ENCODE peak calls at places on chromosome 9, in five cellular contexts. I, V, Z, C and Y are unnamed samples.
A peak's percentile ranks its signal among the peaks of the same experiment; 100 is the strongest.

GRCh38 chr9:114694719-114695269 is 12.8 kb upstream of the TEX48 start:
- DNase-seq in I (no peak), V (no peak), Z (no peak), C (peak; percentile 41), Y (no peak)

GRCh38 chr9:70159630-70160029 is 99.1 kb upstream of the SMC5 start:
- DNase-seq in C (no peak), V (no peak), I (no peak), Z (no peak), Y (no peak)

GRCh38 chr9:109248133-109248581 is 72.7 kb downstream of the EPB41L4B start:
- DNase-seq in C (no peak), Z (no peak), I (no peak), V (no peak), Y (no peak)

GRCh38 chr9:649128-650074 is 192.1 kb upstream of the DMRT1 start:
- DNase-seq in Z (no peak), C (no peak), V (no peak), I (no peak), Y (no peak)

GRCh38 chr9:26012797-26013594 is 334.8 kb upstream of the TUSC1 start:
- DNase-seq in C (no peak), I (no peak), V (no peak), Z (no peak), Y (no peak)

GRCh38 chr9:102354041-102354440 is 615.6 kb upstream of the GRIN3A start:
- DNase-seq in Z (no peak), C (no peak), V (no peak), I (no peak), Y (no peak)

GRCh38 chr9:114112325-114112724 is 13.2 kb upstream of the KIF12 start:
- DNase-seq in I (no peak), C (no peak), V (no peak), Z (no peak), Y (no peak)

GRCh38 chr9:130043654-130044623 is 950 bp upstream of the FNBP1 start:
- DNase-seq in Z (no peak), I (no peak), C (no peak), V (no peak), Y (peak; percentile 19)

GRCh38 chr9:27022920-27023319 is 17.4 kb upstream of the LRRC19 start:
- DNase-seq in C (no peak), I (no peak), Z (no peak), V (no peak), Y (no peak)

GRCh38 chr9:10026585-10026984 is 586.2 kb downstream of the PTPRD start:
- DNase-seq in C (no peak), V (no peak), I (no peak), Z (no peak), Y (no peak)

GRCh38 chr9:130825051-130825651 is 9.9 kb upstream of the ABL1 start:
- DNase-seq in V (peak; percentile 26), Z (no peak), C (no peak), I (no peak), Y (no peak)

GRCh38 chr9:29691758-29692407 is 2118.6 kb upstream of the C9orf72 start:
- DNase-seq in C (no peak), V (peak; percentile 3), I (peak; percentile 48), Z (no peak), Y (peak; percentile 53)

GRCh38 chr9:96464426-96464825 is 14.5 kb downstream of the HABP4 start:
- DNase-seq in I (no peak), C (no peak), V (no peak), Z (no peak), Y (no peak)

GRCh38 chr9:117273612-117274011 is 141.2 kb downstream of the ASTN2 start:
- DNase-seq in V (no peak), I (no peak), Z (no peak), C (no peak), Y (no peak)

GRCh38 chr9:70205366-70206020 is 53.3 kb upstream of the SMC5 start:
- DNase-seq in Z (no peak), I (no peak), V (no peak), C (no peak), Y (no peak)

GRCh38 chr9:114505187-114506081 is at the start of gene WHRN:
- DNase-seq in V (peak; percentile 94), I (peak; percentile 90), Z (peak; percentile 69), C (peak; percentile 93), Y (peak; percentile 97)

GRCh38 chr9:74742792-74743389 is 144.8 kb downstream of the TRPM6 start:
- DNase-seq in I (peak; percentile 33), Z (no peak), V (peak; percentile 54), C (no peak), Y (peak; percentile 36)

GRCh38 chr9:34566972-34567371 is 22.6 kb downstream of the CNTFR start:
- DNase-seq in C (no peak), I (no peak), V (no peak), Z (no peak), Y (no peak)

GRCh38 chr9:111516061-111516465 is 8.9 kb upstream of the ZNF483 start:
- DNase-seq in I (peak; percentile 12), V (no peak), C (no peak), Z (no peak), Y (no peak)

GRCh38 chr9:114273461-114273881 is 49.4 kb upstream of the ORM1 start:
- DNase-seq in Z (no peak), I (no peak), C (no peak), V (no peak), Y (no peak)

GRCh38 chr9:92535940-92536850 is at the start of gene ECM2:
- DNase-seq in C (no peak), Z (no peak), I (no peak), V (peak; percentile 11), Y (no peak)

GRCh38 chr9:81599837-81600236 is 89.5 kb downstream of the TLE1 start:
- DNase-seq in C (no peak), Z (no peak), V (no peak), I (no peak), Y (no peak)

GRCh38 chr9:15178621-15179020 is 128.4 kb downstream of the TTC39B start:
- DNase-seq in Z (no peak), V (no peak), C (no peak), I (no peak), Y (no peak)

GRCh38 chr9:108441251-108441650 is 414.5 kb downstream of the ACTL7B start:
- DNase-seq in I (no peak), Z (no peak), C (no peak), V (no peak), Y (no peak)